ENCODE peak calls at places on chromosomes 12 and 14, in eight cellular contexts. L, T, C, B, D, U, H and R are unnamed samples.

GRCh38 chr12:54357802-54358619 is 6.3 kb downstream of the GPR84 start:
- DNase-seq in L (no peak), T (no peak), C (no peak), B (no peak), D (no peak), U (no peak), H (no peak), R (no peak)

GRCh38 chr14:59067135-59067894 is 121.2 kb upstream of the DAAM1 start:
- DNase-seq in L (no peak), T (no peak), C (no peak), B (no peak), D (no peak), U (no peak), H (no peak), R (no peak)

GRCh38 chr12:27542628-27543027 is 18.6 kb downstream of the PPFIBP1 start:
- DNase-seq in L (no peak), T (no peak), C (no peak), B (no peak), D (no peak), U (no peak), H (no peak), R (no peak)

GRCh38 chr14:61101803-61102548 is 120.9 kb downstream of the SLC38A6 start:
- DNase-seq in L (no peak), T (no peak), C (no peak), B (no peak), D (peak; percentile 36), U (no peak), H (no peak), R (peak; percentile 40)

GRCh38 chr12:93895096-93895460 is 217.9 kb downstream of the CRADD start:
- DNase-seq in L (no peak), T (no peak), C (no peak), B (no peak), D (no peak), U (no peak), H (no peak), R (no peak)

GRCh38 chr12:56315256-56315625 is 547 bp downstream of the CNPY2 start:
- DNase-seq in L (no peak), T (no peak), C (no peak), B (no peak), D (no peak), U (no peak), H (peak; percentile 28), R (no peak)

GRCh38 chr14:89366580-89367448 is 50.2 kb downstream of the FOXN3 start:
- DNase-seq in L (no peak), T (no peak), C (no peak), B (peak; percentile 71), D (no peak), U (no peak), H (no peak), R (no peak)

GRCh38 chr12:108828774-108829173 is 28.6 kb downstream of the SSH1 start:
- DNase-seq in L (no peak), T (no peak), C (peak; percentile 76), B (no peak), D (no peak), U (peak; percentile 10), H (no peak), R (no peak)

GRCh38 chr12:14167005-14167628 is 185.7 kb upstream of the GRIN2B start:
- DNase-seq in L (no peak), T (peak; percentile 34), C (peak; percentile 11), B (no peak), D (peak; percentile 56), U (no peak), H (peak; percentile 64), R (peak; percentile 79)

GRCh38 chr12:10241276-10241675 is 28.6 kb downstream of the GABARAPL1 start:
- DNase-seq in L (no peak), T (no peak), C (no peak), B (no peak), D (no peak), U (no peak), H (no peak), R (no peak)

GRCh38 chr12:113479578-113480335 is 8.1 kb upstream of the LHX5 start:
- DNase-seq in L (no peak), T (no peak), C (peak; percentile 36), B (peak; percentile 67), D (peak; percentile 91), U (no peak), H (peak; percentile 36), R (no peak)

GRCh38 chr14:60095781-60096450 is 4.2 kb downstream of the PCNX4 start:
- DNase-seq in L (no peak), T (no peak), C (peak; percentile 35), B (no peak), D (no peak), U (no peak), H (no peak), R (no peak)

GRCh38 chr14:33675415-33676130 is 275.3 kb downstream of the EGLN3 start:
- DNase-seq in L (no peak), T (no peak), C (no peak), B (no peak), D (no peak), U (no peak), H (no peak), R (no peak)

GRCh38 chr14:23421594-23421993 is 13.5 kb upstream of the MYH6 start:
- DNase-seq in L (no peak), T (no peak), C (no peak), B (no peak), D (no peak), U (no peak), H (no peak), R (no peak)

GRCh38 chr14:98909251-98909944 is 362.6 kb downstream of the BCL11B start:
- DNase-seq in L (no peak), T (no peak), C (peak; percentile 60), B (no peak), D (no peak), U (no peak), H (no peak), R (no peak)

GRCh38 chr14:23608454-23608853 is 27.7 kb upstream of the DHRS2 start:
- DNase-seq in L (no peak), T (no peak), C (peak; percentile 87), B (no peak), D (no peak), U (no peak), H (peak; percentile 78), R (no peak)

DNA sequence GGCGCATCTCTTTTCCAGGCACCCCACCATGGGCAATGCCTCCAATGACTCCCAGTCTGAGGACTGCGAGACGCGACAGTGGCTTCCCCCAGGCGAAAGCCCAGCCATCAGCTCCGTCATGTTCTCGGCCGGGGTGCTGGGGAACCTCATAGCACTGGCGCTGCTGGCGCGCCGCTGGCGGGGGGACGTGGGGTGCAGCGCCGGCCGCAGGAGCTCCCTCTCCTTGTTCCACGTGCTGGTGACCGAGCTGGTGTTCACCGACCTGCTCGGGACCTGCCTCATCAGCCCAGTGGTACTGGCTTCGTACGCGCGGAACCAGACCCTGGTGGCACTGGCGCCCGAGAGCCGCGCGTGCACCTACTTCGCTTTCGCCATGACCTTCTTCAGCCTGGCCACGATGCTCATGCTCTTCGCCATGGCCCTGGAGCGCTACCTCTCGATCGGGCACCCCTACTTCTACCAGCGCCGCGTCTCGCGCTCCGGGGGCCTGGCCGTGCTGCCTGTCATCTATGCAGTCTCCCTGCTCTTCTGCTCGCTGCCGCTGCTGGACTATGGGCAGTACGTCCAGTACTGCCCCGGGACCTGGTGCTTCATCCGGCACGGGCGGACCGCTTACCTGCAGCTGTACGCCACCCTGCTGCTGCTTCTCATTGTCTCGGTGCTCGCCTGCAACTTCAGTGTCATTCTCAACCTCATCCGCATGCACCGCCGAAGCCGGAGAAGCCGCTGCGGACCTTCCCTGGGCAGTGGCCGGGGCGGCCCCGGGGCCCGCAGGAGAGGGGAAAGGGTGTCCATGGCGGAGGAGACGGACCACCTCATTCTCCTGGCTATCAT is 626 bp downstream of the PTGER2 start:
- DNase-seq in L (peak; percentile 70), T (peak; percentile 47), C (peak; percentile 6), B (peak; percentile 62), D (peak; percentile 31), U (peak; percentile 69), H (no peak), R (no peak)
- H3K27me3 ChIP-seq in L (peaks cover 21% of the 10 kb centered on the region), T (no peaks in the 10 kb centered on the region), C (no peaks in the 10 kb centered on the region), B (no peaks in the 10 kb centered on the region), D (peaks cover 75% of the 10 kb centered on the region), U (peaks cover 4% of the 10 kb centered on the region), H (peaks cover 11% of the 10 kb centered on the region), R (peaks cover 54% of the 10 kb centered on the region)

GRCh38 chr14:104572024-104572623 is 7.4 kb upstream of the C14orf180 start:
- DNase-seq in L (no peak), T (no peak), C (no peak), B (no peak), D (no peak), U (no peak), H (no peak), R (no peak)
- H3K27me3 ChIP-seq in L (peaks cover 59% of the 10 kb centered on the region), T (no peaks in the 10 kb centered on the region), C (no peaks in the 10 kb centered on the region), B (no peaks in the 10 kb centered on the region), D (no peaks in the 10 kb centered on the region), U (peaks cover 56% of the 10 kb centered on the region), H (no peaks in the 10 kb centered on the region), R (no peaks in the 10 kb centered on the region)

DNA sequence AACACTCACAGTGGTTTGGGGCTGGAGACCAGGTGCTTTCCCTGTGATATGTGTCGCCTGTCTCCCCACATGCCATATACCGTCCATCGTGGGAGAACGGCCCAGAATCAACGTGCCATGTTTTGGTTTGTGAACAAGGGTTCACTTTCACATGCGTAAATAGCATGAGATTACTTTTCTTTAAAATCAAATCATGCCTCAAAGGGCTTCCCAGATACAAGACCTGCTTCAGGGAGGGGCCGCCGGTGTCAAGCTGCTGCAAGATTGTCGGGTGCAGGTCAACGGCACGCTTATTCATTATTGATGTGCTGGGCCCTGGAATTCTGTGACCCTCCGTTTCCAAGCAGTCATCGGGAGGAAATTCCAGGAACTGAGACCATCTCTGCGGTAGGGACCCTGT is 145.2 kb upstream of the RTL1 start:
- DNase-seq in L (no peak), T (no peak), C (no peak), B (no peak), D (no peak), U (no peak), H (no peak), R (no peak)
- H3K27me3 ChIP-seq in L (no peaks in the 10 kb centered on the region), T (no peaks in the 10 kb centered on the region), C (no peaks in the 10 kb centered on the region), B (no peaks in the 10 kb centered on the region), D (no peaks in the 10 kb centered on the region), U (peaks cover 7% of the 10 kb centered on the region), H (no peaks in the 10 kb centered on the region), R (no peaks in the 10 kb centered on the region)

DNA sequence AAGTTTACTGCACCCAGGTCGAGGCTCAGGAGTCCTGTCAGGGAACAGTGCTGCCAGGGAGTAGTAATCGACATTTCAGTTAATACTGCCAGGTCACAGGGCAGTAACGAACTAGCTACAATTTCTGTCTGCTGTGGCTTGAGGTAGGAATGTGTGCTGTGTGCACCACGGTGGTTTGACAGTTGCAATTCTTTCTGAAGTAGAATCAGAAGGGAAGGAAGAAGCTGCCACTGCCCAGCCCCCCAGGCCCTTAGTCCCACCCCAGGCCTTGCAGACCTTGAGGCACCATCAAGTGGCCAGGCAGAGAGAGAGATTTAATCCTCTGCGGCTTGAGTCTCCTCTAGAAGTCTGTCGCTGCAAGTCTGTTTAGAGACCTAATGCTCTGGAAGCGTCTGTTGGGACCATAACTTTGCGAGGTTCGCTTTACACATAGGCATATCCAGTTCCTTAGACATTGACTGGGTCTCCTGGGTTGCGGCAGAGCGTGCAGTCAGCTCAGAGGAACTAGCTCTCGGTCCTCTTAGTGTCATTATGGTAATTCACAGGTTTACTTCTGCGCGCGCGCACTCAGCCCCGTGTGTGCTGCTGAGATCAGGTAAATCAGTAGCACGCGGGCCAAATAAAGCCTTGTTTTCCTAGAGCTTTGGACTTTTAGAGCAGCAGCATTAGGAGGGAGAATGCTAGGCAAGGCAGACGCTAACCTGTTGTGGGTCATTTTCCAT is 9.8 kb downstream of the NKX2-1 start:
- DNase-seq in L (no peak), T (no peak), C (no peak), B (no peak), D (no peak), U (peak; percentile 72), H (no peak), R (no peak)
- H3K27me3 ChIP-seq in L (peaks cover 95% of the 10 kb centered on the region), T (peaks cover 91% of the 10 kb centered on the region), C (peaks cover 14% of the 10 kb centered on the region), B (no peaks in the 10 kb centered on the region), D (peaks cover 100% of the 10 kb centered on the region), U (peaks cover 93% of the 10 kb centered on the region), H (peaks cover 79% of the 10 kb centered on the region), R (peaks cover 100% of the 10 kb centered on the region)